ENCODE peak calls at places on chromosomes 11 and 22, in ten cellular contexts. I is HFFc6; D is right lobe of liver; X is upper lobe of left lung; W is CD4-positive, alpha-beta T cell; E is type B pancreatic cell; F is RWPE1; C is cardiac fibroblast; R is Caco-2; U is pancreas. Q is an unnamed sample.

GRCh38 chr11:11977206-11977938 is 31.1 kb downstream of the DKK3 start:
- DNase-seq in E (peak), X (no peak), R (no peak), D (no peak), W (no peak), U (no peak), C (peak), I (peak), F (peak), Q (peak)

GRCh38 chr11:111941963-111942362 is 4.8 kb downstream of the DIXDC1 start:
- DNase-seq in D (no peak), C (no peak), I (no peak), E (no peak), R (no peak), U (no peak), X (no peak), F (peak), W (no peak), Q (peak)

GRCh38 chr11:78957481-78958245 is 383.0 kb upstream of the NARS2 start:
- DNase-seq in E (no peak), R (no peak), C (peak), W (no peak), F (peak), U (no peak), X (no peak), I (peak), D (no peak), Q (peak)

GRCh38 chr11:73395297-73396208 is 19.4 kb downstream of the RELT start:
- DNase-seq in W (no peak), D (no peak), X (no peak), I (no peak), F (no peak), U (no peak), C (no peak), E (no peak), R (no peak), Q (no peak)

GRCh38 chr11:114796954-114797721 is 118.8 kb downstream of the NXPE2 start:
- DNase-seq in X (no peak), D (no peak), W (no peak), F (no peak), C (no peak), R (no peak), E (no peak), I (no peak), U (no peak), Q (peak)

GRCh38 chr11:23336961-23337360 is 476.7 kb upstream of the CCDC179 start:
- DNase-seq in U (no peak), R (no peak), E (no peak), W (no peak), C (no peak), I (peak), F (no peak), D (no peak), X (no peak), Q (no peak)

GRCh38 chr11:105181100-105181499 is 41.5 kb upstream of the CARD18 start:
- DNase-seq in F (peak), X (no peak), C (peak), D (no peak), U (no peak), I (peak), W (no peak), E (no peak), R (no peak), Q (peak)

GRCh38 chr11:126815111-126815510 is 185.5 kb downstream of the KIRREL3 start:
- DNase-seq in E (no peak), U (no peak), W (no peak), I (peak), R (no peak), C (peak), D (no peak), F (no peak), X (no peak), Q (no peak)

GRCh38 chr22:47996446-47996857 is 1234.0 kb downstream of the TBC1D22A start:
- DNase-seq in E (peak), W (no peak), D (no peak), X (no peak), R (no peak), U (no peak), F (no peak), C (no peak), I (no peak), Q (no peak)

GRCh38 chr11:75280227-75280671 is 39.7 kb downstream of the TPBGL start:
- DNase-seq in D (peak), I (peak), C (peak), X (no peak), F (peak), U (peak), E (peak), W (peak), R (peak), Q (peak)

GRCh38 chr11:43404836-43405479 is 46.2 kb downstream of the TTC17 start:
- DNase-seq in R (no peak), I (no peak), D (no peak), F (no peak), W (no peak), C (peak), U (no peak), E (no peak), X (no peak), Q (no peak)

GRCh38 chr11:35237860-35238715 is 99.1 kb downstream of the CD44 start:
- DNase-seq in U (no peak), W (no peak), F (peak), R (peak), C (peak), E (no peak), X (no peak), D (peak), I (no peak), Q (peak)

GRCh38 chr22:42691440-42691839 is 29.2 kb downstream of the A4GALT start:
- DNase-seq in E (no peak), U (no peak), D (no peak), X (no peak), W (no peak), R (no peak), C (no peak), I (no peak), F (no peak), Q (no peak)

GRCh38 chr11:36557991-36558390 is 9.8 kb upstream of the RAG1 start:
- DNase-seq in R (no peak), W (no peak), F (no peak), U (no peak), C (no peak), X (no peak), E (no peak), D (no peak), I (no peak), Q (no peak)

GRCh38 chr22:50705219-50705691 is 32.6 kb downstream of the SHANK3 start:
- DNase-seq in C (peak), X (no peak), R (no peak), F (no peak), D (peak), I (no peak), U (peak), E (peak), W (no peak), Q (no peak)

DNA sequence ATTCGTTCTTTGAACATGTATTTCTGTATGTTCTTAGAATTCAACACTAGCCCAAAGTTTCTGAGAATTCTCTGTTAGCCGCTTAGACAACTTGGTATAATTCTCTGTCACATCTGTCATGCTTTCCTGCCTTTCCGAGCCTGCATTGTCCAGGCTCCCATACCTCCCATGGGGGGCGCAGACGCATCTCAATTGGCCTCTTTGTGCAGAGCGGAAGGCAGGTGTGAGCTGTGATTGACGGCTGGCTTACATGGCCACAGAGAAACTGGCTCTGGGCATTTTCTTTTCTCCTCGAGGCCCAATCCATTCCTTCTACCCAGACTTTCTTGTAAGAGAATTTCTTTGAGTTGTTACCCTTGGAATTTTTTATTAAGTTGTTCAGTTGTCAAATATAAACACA is 132.7 kb upstream of the SESN3 start:
- DNase-seq in F (no peak), W (no peak), I (no peak), C (no peak), D (no peak), R (peak), X (no peak), U (no peak), E (no peak), Q (no peak)
- TF ChIP-seq CTCF in F (no peak), W (no peak), I (no peak), C (no peak), D (no peak), R (peak), X (no peak), U (no peak), E (no peak), Q (no peak)

GRCh38 chr11:94767701-94768601 is at the start of gene AMOTL1:
- DNase-seq in X (peak), U (peak), R (peak), C (peak), D (peak), W (peak), F (peak), E (peak), I (peak), Q (peak)
- TF ChIP-seq CTCF in X (no peak), U (no peak), R (no peak), C (no peak), D (no peak), W (no peak), F (no peak), E (no peak), I (peak), Q (no peak)

GRCh38 chr11:9260182-9261146 is 4.7 kb downstream of the DENND5A start:
- DNase-seq in C (peak), I (no peak), R (no peak), X (no peak), U (no peak), D (no peak), E (no peak), F (no peak), W (no peak), Q (no peak)
- TF ChIP-seq CTCF in C (peak), I (peak), R (peak), X (no peak), U (no peak), D (peak), E (peak), F (peak), W (no peak), Q (no peak)

GRCh38 chr11:131906963-131907362 is 536.5 kb downstream of the NTM start:
- DNase-seq in C (no peak), I (no peak), U (no peak), D (no peak), R (no peak), E (no peak), F (no peak), W (no peak), X (no peak), Q (no peak)
- TF ChIP-seq CTCF in C (peak), I (peak), U (no peak), D (no peak), R (no peak), E (peak), F (no peak), W (no peak), X (no peak), Q (no peak)

DNA sequence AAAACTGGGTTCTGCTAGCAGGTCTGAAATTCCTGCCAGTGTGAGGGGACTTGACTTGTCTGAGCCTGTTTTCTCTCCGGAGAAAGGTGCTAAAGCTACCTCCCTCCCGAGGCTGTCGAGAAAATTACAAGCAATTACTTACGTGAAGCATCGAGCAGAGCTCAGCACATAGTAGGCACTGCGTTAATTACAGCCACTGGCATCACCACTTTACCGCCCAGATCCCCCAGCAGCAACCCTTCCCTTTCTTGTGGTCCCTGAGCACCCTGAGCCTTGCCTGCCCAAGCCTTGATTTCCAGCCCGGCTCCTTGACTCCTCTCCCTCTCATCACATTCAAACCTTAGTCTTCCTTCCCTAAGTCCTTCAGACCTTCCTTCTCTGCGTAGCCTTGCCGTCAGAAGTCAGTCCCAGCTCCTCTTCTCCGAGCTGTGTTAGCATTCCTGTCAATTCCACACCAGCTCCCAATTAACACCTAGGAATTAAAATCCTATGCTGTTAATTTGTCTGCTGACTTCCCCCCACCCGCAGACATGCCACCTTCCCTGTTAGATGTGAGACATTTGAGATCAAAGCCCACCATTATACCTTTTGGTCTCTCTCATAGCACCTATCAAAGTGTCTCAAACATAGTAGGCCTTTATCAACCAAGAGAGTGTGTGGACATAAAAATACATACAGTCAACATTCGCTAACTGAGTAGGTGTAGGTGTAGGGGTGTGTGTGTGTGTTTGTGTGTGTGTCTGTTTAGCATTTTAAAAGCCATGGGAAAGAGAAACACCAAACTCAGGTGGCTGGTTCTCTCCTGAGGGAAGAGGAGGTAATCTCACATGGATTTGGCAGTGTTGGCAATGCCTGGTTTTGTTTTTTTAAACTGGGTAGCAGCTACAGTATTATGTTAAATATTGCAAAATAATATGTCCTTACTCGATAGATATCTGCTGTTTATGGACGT is 2.8 kb upstream of the KCNJ5 start:
- DNase-seq in W (no peak), F (peak), D (no peak), E (no peak), U (no peak), C (no peak), I (no peak), R (no peak), X (no peak), Q (peak)
- TF ChIP-seq CTCF in W (no peak), F (peak), D (no peak), E (no peak), U (no peak), C (no peak), I (no peak), R (peak), X (no peak), Q (no peak)